ENCODE peak calls at places on chromosome 3, in eight cellular contexts. One of them, this sample, is unnamed.

GRCh38 chr3:160675566-160676124 is 1.3 kb upstream of the ARL14 start:
- DNase-seq in NCI-H1092: no peak
- DNase-seq in effector CD4-positive, alpha-beta T cell: no peak
- DNase-seq in brain microvascular endothelial cell: no peak
- DNase-seq in epithelial cell of esophagus: no peak
- DNase-seq in stimulated activated naive B cell treated with anti-CD40 and anti-IgM and Interleukin-4, amounts not matched to agents 10 μg/mL and 1 μg/mL and 100 μg/mL, for 72 hours: no peak
- DNase-seq in activated gamma-delta T cell: no peak
- DNase-seq in endothelial cell: no peak
- DNase-seq in this sample: no peak

GRCh38 chr3:129530331-129530761 is 1.9 kb downstream of the RHO start:
- DNase-seq in epithelial cell of esophagus: no peak
- DNase-seq in NCI-H1092: no peak
- DNase-seq in activated gamma-delta T cell: no peak
- DNase-seq in stimulated activated naive B cell treated with anti-CD40 and anti-IgM and Interleukin-4, amounts not matched to agents 10 μg/mL and 1 μg/mL and 100 μg/mL, for 72 hours: no peak
- DNase-seq in effector CD4-positive, alpha-beta T cell: no peak
- DNase-seq in endothelial cell: no peak
- DNase-seq in brain microvascular endothelial cell: no peak
- DNase-seq in this sample: no peak

GRCh38 chr3:183393625-183394024 is 34.8 kb downstream of the MCF2L2 start:
- DNase-seq in stimulated activated naive B cell treated with anti-CD40 and anti-IgM and Interleukin-4, amounts not matched to agents 10 μg/mL and 1 μg/mL and 100 μg/mL, for 72 hours: no peak
- DNase-seq in epithelial cell of esophagus: no peak
- DNase-seq in effector CD4-positive, alpha-beta T cell: no peak
- DNase-seq in brain microvascular endothelial cell: no peak
- DNase-seq in endothelial cell: no peak
- DNase-seq in NCI-H1092: no peak
- DNase-seq in activated gamma-delta T cell: no peak
- DNase-seq in this sample: no peak

GRCh38 chr3:194486540-194487288 is at the start of gene ATP13A3:
- DNase-seq in effector CD4-positive, alpha-beta T cell: peak
- DNase-seq in activated gamma-delta T cell: peak
- DNase-seq in stimulated activated naive B cell treated with anti-CD40 and anti-IgM and Interleukin-4, amounts not matched to agents 10 μg/mL and 1 μg/mL and 100 μg/mL, for 72 hours: peak
- DNase-seq in endothelial cell: peak
- DNase-seq in epithelial cell of esophagus: peak
- DNase-seq in brain microvascular endothelial cell: peak
- DNase-seq in NCI-H1092: peak
- DNase-seq in this sample: peak

GRCh38 chr3:111749171-111750170 is 109.6 kb upstream of the PHLDB2 start:
- DNase-seq in brain microvascular endothelial cell: no peak
- DNase-seq in endothelial cell: no peak
- DNase-seq in effector CD4-positive, alpha-beta T cell: no peak
- DNase-seq in stimulated activated naive B cell treated with anti-CD40 and anti-IgM and Interleukin-4, amounts not matched to agents 10 μg/mL and 1 μg/mL and 100 μg/mL, for 72 hours: no peak
- DNase-seq in epithelial cell of esophagus: no peak
- DNase-seq in activated gamma-delta T cell: no peak
- DNase-seq in NCI-H1092: no peak
- DNase-seq in this sample: no peak

GRCh38 chr3:184785106-184785505 is 26.9 kb upstream of the VPS8 start:
- DNase-seq in activated gamma-delta T cell: no peak
- DNase-seq in brain microvascular endothelial cell: no peak
- DNase-seq in NCI-H1092: no peak
- DNase-seq in stimulated activated naive B cell treated with anti-CD40 and anti-IgM and Interleukin-4, amounts not matched to agents 10 μg/mL and 1 μg/mL and 100 μg/mL, for 72 hours: no peak
- DNase-seq in endothelial cell: no peak
- DNase-seq in epithelial cell of esophagus: no peak
- DNase-seq in effector CD4-positive, alpha-beta T cell: no peak
- DNase-seq in this sample: no peak

GRCh38 chr3:30539772-30540171 is 66.6 kb upstream of the TGFBR2 start:
- DNase-seq in epithelial cell of esophagus: peak
- DNase-seq in stimulated activated naive B cell treated with anti-CD40 and anti-IgM and Interleukin-4, amounts not matched to agents 10 μg/mL and 1 μg/mL and 100 μg/mL, for 72 hours: no peak
- DNase-seq in brain microvascular endothelial cell: peak
- DNase-seq in NCI-H1092: no peak
- DNase-seq in activated gamma-delta T cell: no peak
- DNase-seq in effector CD4-positive, alpha-beta T cell: no peak
- DNase-seq in endothelial cell: no peak
- DNase-seq in this sample: no peak

GRCh38 chr3:97821810-97822775 is at the start of gene CRYBG3:
- DNase-seq in brain microvascular endothelial cell: peak
- DNase-seq in epithelial cell of esophagus: peak
- DNase-seq in activated gamma-delta T cell: peak
- DNase-seq in effector CD4-positive, alpha-beta T cell: peak
- DNase-seq in stimulated activated naive B cell treated with anti-CD40 and anti-IgM and Interleukin-4, amounts not matched to agents 10 μg/mL and 1 μg/mL and 100 μg/mL, for 72 hours: peak
- DNase-seq in endothelial cell: peak
- DNase-seq in NCI-H1092: peak
- DNase-seq in this sample: peak

GRCh38 chr3:108302570-108302969 is 6.2 kb downstream of the HHLA2 start:
- DNase-seq in epithelial cell of esophagus: no peak
- DNase-seq in effector CD4-positive, alpha-beta T cell: no peak
- DNase-seq in activated gamma-delta T cell: no peak
- DNase-seq in stimulated activated naive B cell treated with anti-CD40 and anti-IgM and Interleukin-4, amounts not matched to agents 10 μg/mL and 1 μg/mL and 100 μg/mL, for 72 hours: no peak
- DNase-seq in brain microvascular endothelial cell: no peak
- DNase-seq in endothelial cell: no peak
- DNase-seq in NCI-H1092: no peak
- DNase-seq in this sample: no peak

GRCh38 chr3:129978123-129978522 is 3.6 kb downstream of the TRH start:
- DNase-seq in effector CD4-positive, alpha-beta T cell: no peak
- DNase-seq in activated gamma-delta T cell: no peak
- DNase-seq in epithelial cell of esophagus: no peak
- DNase-seq in NCI-H1092: no peak
- DNase-seq in endothelial cell: no peak
- DNase-seq in brain microvascular endothelial cell: no peak
- DNase-seq in stimulated activated naive B cell treated with anti-CD40 and anti-IgM and Interleukin-4, amounts not matched to agents 10 μg/mL and 1 μg/mL and 100 μg/mL, for 72 hours: no peak
- DNase-seq in this sample: no peak

GRCh38 chr3:148772835-148773234 is 54.8 kb upstream of the CPB1 start:
- DNase-seq in effector CD4-positive, alpha-beta T cell: no peak
- DNase-seq in stimulated activated naive B cell treated with anti-CD40 and anti-IgM and Interleukin-4, amounts not matched to agents 10 μg/mL and 1 μg/mL and 100 μg/mL, for 72 hours: no peak
- DNase-seq in endothelial cell: no peak
- DNase-seq in brain microvascular endothelial cell: no peak
- DNase-seq in epithelial cell of esophagus: no peak
- DNase-seq in activated gamma-delta T cell: no peak
- DNase-seq in NCI-H1092: no peak
- DNase-seq in this sample: no peak

GRCh38 chr3:159840900-159841299 is 147.7 kb upstream of the IL12A start:
- DNase-seq in NCI-H1092: no peak
- DNase-seq in activated gamma-delta T cell: no peak
- DNase-seq in effector CD4-positive, alpha-beta T cell: no peak
- DNase-seq in brain microvascular endothelial cell: no peak
- DNase-seq in epithelial cell of esophagus: peak
- DNase-seq in stimulated activated naive B cell treated with anti-CD40 and anti-IgM and Interleukin-4, amounts not matched to agents 10 μg/mL and 1 μg/mL and 100 μg/mL, for 72 hours: no peak
- DNase-seq in endothelial cell: no peak
- DNase-seq in this sample: no peak

GRCh38 chr3:157354722-157355121 is 81.9 kb upstream of the PTX3 start:
- DNase-seq in activated gamma-delta T cell: no peak
- DNase-seq in epithelial cell of esophagus: peak
- DNase-seq in NCI-H1092: no peak
- DNase-seq in endothelial cell: peak
- DNase-seq in effector CD4-positive, alpha-beta T cell: no peak
- DNase-seq in brain microvascular endothelial cell: no peak
- DNase-seq in stimulated activated naive B cell treated with anti-CD40 and anti-IgM and Interleukin-4, amounts not matched to agents 10 μg/mL and 1 μg/mL and 100 μg/mL, for 72 hours: no peak
- DNase-seq in this sample: no peak

GRCh38 chr3:177538064-177538742 is 340.9 kb upstream of the TBL1XR1 start:
- DNase-seq in brain microvascular endothelial cell: peak
- DNase-seq in endothelial cell: no peak
- DNase-seq in NCI-H1092: no peak
- DNase-seq in epithelial cell of esophagus: no peak
- DNase-seq in effector CD4-positive, alpha-beta T cell: no peak
- DNase-seq in stimulated activated naive B cell treated with anti-CD40 and anti-IgM and Interleukin-4, amounts not matched to agents 10 μg/mL and 1 μg/mL and 100 μg/mL, for 72 hours: no peak
- DNase-seq in activated gamma-delta T cell: no peak
- DNase-seq in this sample: no peak

GRCh38 chr3:128076783-128077624 is 24.8 kb downstream of the SEC61A1 start:
- DNase-seq in brain microvascular endothelial cell: no peak
- DNase-seq in stimulated activated naive B cell treated with anti-CD40 and anti-IgM and Interleukin-4, amounts not matched to agents 10 μg/mL and 1 μg/mL and 100 μg/mL, for 72 hours: peak
- DNase-seq in endothelial cell: peak
- DNase-seq in NCI-H1092: no peak
- DNase-seq in activated gamma-delta T cell: peak
- DNase-seq in epithelial cell of esophagus: no peak
- DNase-seq in effector CD4-positive, alpha-beta T cell: peak
- DNase-seq in this sample: peak

GRCh38 chr3:15204005-15204404 is 2.0 kb upstream of the CAPN7 start:
- DNase-seq in activated gamma-delta T cell: no peak
- DNase-seq in stimulated activated naive B cell treated with anti-CD40 and anti-IgM and Interleukin-4, amounts not matched to agents 10 μg/mL and 1 μg/mL and 100 μg/mL, for 72 hours: no peak
- DNase-seq in brain microvascular endothelial cell: peak
- DNase-seq in epithelial cell of esophagus: peak
- DNase-seq in effector CD4-positive, alpha-beta T cell: no peak
- DNase-seq in NCI-H1092: no peak
- DNase-seq in endothelial cell: no peak
- DNase-seq in this sample: no peak

GRCh38 chr3:161770532-161771386 is 274.2 kb downstream of the OTOL1 start:
- DNase-seq in stimulated activated naive B cell treated with anti-CD40 and anti-IgM and Interleukin-4, amounts not matched to agents 10 μg/mL and 1 μg/mL and 100 μg/mL, for 72 hours: peak
- DNase-seq in activated gamma-delta T cell: no peak
- DNase-seq in brain microvascular endothelial cell: peak
- DNase-seq in endothelial cell: no peak
- DNase-seq in epithelial cell of esophagus: no peak
- DNase-seq in effector CD4-positive, alpha-beta T cell: no peak
- DNase-seq in NCI-H1092: no peak
- DNase-seq in this sample: no peak

GRCh38 chr3:16151109-16151508 is 23.4 kb upstream of the GALNT15 start:
- DNase-seq in brain microvascular endothelial cell: peak
- DNase-seq in activated gamma-delta T cell: no peak
- DNase-seq in stimulated activated naive B cell treated with anti-CD40 and anti-IgM and Interleukin-4, amounts not matched to agents 10 μg/mL and 1 μg/mL and 100 μg/mL, for 72 hours: no peak
- DNase-seq in epithelial cell of esophagus: peak
- DNase-seq in NCI-H1092: no peak
- DNase-seq in endothelial cell: no peak
- DNase-seq in effector CD4-positive, alpha-beta T cell: no peak
- DNase-seq in this sample: no peak

GRCh38 chr3:55160241-55160877 is 232.5 kb upstream of the LRTM1 start:
- DNase-seq in effector CD4-positive, alpha-beta T cell: no peak
- DNase-seq in endothelial cell: no peak
- DNase-seq in stimulated activated naive B cell treated with anti-CD40 and anti-IgM and Interleukin-4, amounts not matched to agents 10 μg/mL and 1 μg/mL and 100 μg/mL, for 72 hours: no peak
- DNase-seq in NCI-H1092: no peak
- DNase-seq in epithelial cell of esophagus: peak
- DNase-seq in brain microvascular endothelial cell: peak
- DNase-seq in activated gamma-delta T cell: no peak
- DNase-seq in this sample: no peak

GRCh38 chr3:113111308-113111707 is 100.0 kb upstream of the BOC start:
- DNase-seq in stimulated activated naive B cell treated with anti-CD40 and anti-IgM and Interleukin-4, amounts not matched to agents 10 μg/mL and 1 μg/mL and 100 μg/mL, for 72 hours: no peak
- DNase-seq in activated gamma-delta T cell: no peak
- DNase-seq in epithelial cell of esophagus: no peak
- DNase-seq in NCI-H1092: no peak
- DNase-seq in effector CD4-positive, alpha-beta T cell: no peak
- DNase-seq in brain microvascular endothelial cell: peak
- DNase-seq in endothelial cell: no peak
- DNase-seq in this sample: no peak

GRCh38 chr3:20700702-20701101 is 514.7 kb upstream of the SGO1 start:
- DNase-seq in stimulated activated naive B cell treated with anti-CD40 and anti-IgM and Interleukin-4, amounts not matched to agents 10 μg/mL and 1 μg/mL and 100 μg/mL, for 72 hours: no peak
- DNase-seq in brain microvascular endothelial cell: no peak
- DNase-seq in endothelial cell: no peak
- DNase-seq in epithelial cell of esophagus: no peak
- DNase-seq in activated gamma-delta T cell: no peak
- DNase-seq in NCI-H1092: no peak
- DNase-seq in effector CD4-positive, alpha-beta T cell: no peak
- DNase-seq in this sample: no peak

GRCh38 chr3:29065211-29065785 is 215.6 kb upstream of the RBMS3 start:
- DNase-seq in endothelial cell: peak
- DNase-seq in activated gamma-delta T cell: no peak
- DNase-seq in stimulated activated naive B cell treated with anti-CD40 and anti-IgM and Interleukin-4, amounts not matched to agents 10 μg/mL and 1 μg/mL and 100 μg/mL, for 72 hours: no peak
- DNase-seq in brain microvascular endothelial cell: peak
- DNase-seq in effector CD4-positive, alpha-beta T cell: no peak
- DNase-seq in epithelial cell of esophagus: peak
- DNase-seq in NCI-H1092: peak
- DNase-seq in this sample: no peak

GRCh38 chr3:195885036-195885871 is 23.1 kb downstream of the TNK2 start:
- DNase-seq in brain microvascular endothelial cell: no peak
- DNase-seq in activated gamma-delta T cell: no peak
- DNase-seq in epithelial cell of esophagus: no peak
- DNase-seq in effector CD4-positive, alpha-beta T cell: no peak
- DNase-seq in endothelial cell: no peak
- DNase-seq in stimulated activated naive B cell treated with anti-CD40 and anti-IgM and Interleukin-4, amounts not matched to agents 10 μg/mL and 1 μg/mL and 100 μg/mL, for 72 hours: no peak
- DNase-seq in NCI-H1092: no peak
- DNase-seq in this sample: no peak

GRCh38 chr3:186038360-186038759 is 70.5 kb downstream of the ETV5 start:
- DNase-seq in activated gamma-delta T cell: no peak
- DNase-seq in epithelial cell of esophagus: no peak
- DNase-seq in effector CD4-positive, alpha-beta T cell: no peak
- DNase-seq in NCI-H1092: no peak
- DNase-seq in endothelial cell: no peak
- DNase-seq in brain microvascular endothelial cell: no peak
- DNase-seq in stimulated activated naive B cell treated with anti-CD40 and anti-IgM and Interleukin-4, amounts not matched to agents 10 μg/mL and 1 μg/mL and 100 μg/mL, for 72 hours: no peak
- DNase-seq in this sample: no peak

GRCh38 chr3:17320266-17320665 is 422.2 kb downstream of the TBC1D5 start:
- DNase-seq in brain microvascular endothelial cell: no peak
- DNase-seq in activated gamma-delta T cell: no peak
- DNase-seq in epithelial cell of esophagus: no peak
- DNase-seq in effector CD4-positive, alpha-beta T cell: no peak
- DNase-seq in NCI-H1092: no peak
- DNase-seq in endothelial cell: no peak
- DNase-seq in stimulated activated naive B cell treated with anti-CD40 and anti-IgM and Interleukin-4, amounts not matched to agents 10 μg/mL and 1 μg/mL and 100 μg/mL, for 72 hours: no peak
- DNase-seq in this sample: no peak

GRCh38 chr3:183044547-183045229 is 54.6 kb downstream of the MCCC1 start:
- DNase-seq in brain microvascular endothelial cell: no peak
- DNase-seq in NCI-H1092: no peak
- DNase-seq in stimulated activated naive B cell treated with anti-CD40 and anti-IgM and Interleukin-4, amounts not matched to agents 10 μg/mL and 1 μg/mL and 100 μg/mL, for 72 hours: peak
- DNase-seq in endothelial cell: no peak
- DNase-seq in activated gamma-delta T cell: no peak
- DNase-seq in effector CD4-positive, alpha-beta T cell: no peak
- DNase-seq in epithelial cell of esophagus: no peak
- DNase-seq in this sample: no peak

GRCh38 chr3:73508330-73508954 is 116.3 kb downstream of the PDZRN3 start:
- DNase-seq in activated gamma-delta T cell: no peak
- DNase-seq in effector CD4-positive, alpha-beta T cell: no peak
- DNase-seq in brain microvascular endothelial cell: peak
- DNase-seq in endothelial cell: peak
- DNase-seq in stimulated activated naive B cell treated with anti-CD40 and anti-IgM and Interleukin-4, amounts not matched to agents 10 μg/mL and 1 μg/mL and 100 μg/mL, for 72 hours: no peak
- DNase-seq in NCI-H1092: peak
- DNase-seq in epithelial cell of esophagus: peak
- DNase-seq in this sample: no peak

GRCh38 chr3:85903434-85903833 is 944.6 kb downstream of the CADM2 start:
- DNase-seq in stimulated activated naive B cell treated with anti-CD40 and anti-IgM and Interleukin-4, amounts not matched to agents 10 μg/mL and 1 μg/mL and 100 μg/mL, for 72 hours: no peak
- DNase-seq in epithelial cell of esophagus: no peak
- DNase-seq in effector CD4-positive, alpha-beta T cell: no peak
- DNase-seq in brain microvascular endothelial cell: no peak
- DNase-seq in activated gamma-delta T cell: no peak
- DNase-seq in NCI-H1092: no peak
- DNase-seq in endothelial cell: no peak
- DNase-seq in this sample: no peak

GRCh38 chr3:107431048-107431297 is 53.7 kb downstream of the CCDC54 start:
- DNase-seq in brain microvascular endothelial cell: no peak
- DNase-seq in activated gamma-delta T cell: no peak
- DNase-seq in stimulated activated naive B cell treated with anti-CD40 and anti-IgM and Interleukin-4, amounts not matched to agents 10 μg/mL and 1 μg/mL and 100 μg/mL, for 72 hours: peak
- DNase-seq in endothelial cell: no peak
- DNase-seq in epithelial cell of esophagus: no peak
- DNase-seq in NCI-H1092: no peak
- DNase-seq in effector CD4-positive, alpha-beta T cell: peak
- DNase-seq in this sample: no peak

GRCh38 chr3:59290358-59290757 is 240.5 kb upstream of the CFAP20DC start:
- DNase-seq in stimulated activated naive B cell treated with anti-CD40 and anti-IgM and Interleukin-4, amounts not matched to agents 10 μg/mL and 1 μg/mL and 100 μg/mL, for 72 hours: no peak
- DNase-seq in NCI-H1092: no peak
- DNase-seq in activated gamma-delta T cell: no peak
- DNase-seq in effector CD4-positive, alpha-beta T cell: no peak
- DNase-seq in epithelial cell of esophagus: peak
- DNase-seq in brain microvascular endothelial cell: no peak
- DNase-seq in endothelial cell: no peak
- DNase-seq in this sample: no peak

GRCh38 chr3:65443739-65444447 is 594.8 kb downstream of the MAGI1 start:
- DNase-seq in endothelial cell: no peak
- DNase-seq in epithelial cell of esophagus: no peak
- DNase-seq in effector CD4-positive, alpha-beta T cell: no peak
- DNase-seq in brain microvascular endothelial cell: no peak
- DNase-seq in NCI-H1092: no peak
- DNase-seq in activated gamma-delta T cell: no peak
- DNase-seq in stimulated activated naive B cell treated with anti-CD40 and anti-IgM and Interleukin-4, amounts not matched to agents 10 μg/mL and 1 μg/mL and 100 μg/mL, for 72 hours: no peak
- DNase-seq in this sample: no peak

GRCh38 chr3:140630866-140631265 is 47.0 kb upstream of the TRIM42 start:
- DNase-seq in endothelial cell: no peak
- DNase-seq in stimulated activated naive B cell treated with anti-CD40 and anti-IgM and Interleukin-4, amounts not matched to agents 10 μg/mL and 1 μg/mL and 100 μg/mL, for 72 hours: no peak
- DNase-seq in brain microvascular endothelial cell: peak
- DNase-seq in activated gamma-delta T cell: no peak
- DNase-seq in NCI-H1092: no peak
- DNase-seq in epithelial cell of esophagus: peak
- DNase-seq in effector CD4-positive, alpha-beta T cell: no peak
- DNase-seq in this sample: no peak

GRCh38 chr3:184574552-184575430 is 13.2 kb downstream of the EPHB3 start:
- DNase-seq in effector CD4-positive, alpha-beta T cell: no peak
- DNase-seq in epithelial cell of esophagus: no peak
- DNase-seq in stimulated activated naive B cell treated with anti-CD40 and anti-IgM and Interleukin-4, amounts not matched to agents 10 μg/mL and 1 μg/mL and 100 μg/mL, for 72 hours: no peak
- DNase-seq in endothelial cell: peak
- DNase-seq in NCI-H1092: peak
- DNase-seq in brain microvascular endothelial cell: no peak
- DNase-seq in activated gamma-delta T cell: no peak
- DNase-seq in this sample: no peak